ENCODE peak calls at places on chromosomes 5 and 9, in six cellular contexts. M, C, Q, A, F and K are unnamed samples.

GRCh38 chr5:154176191-154176590 is 14.3 kb upstream of the GALNT10 start:
- DNase-seq in M (no peak), C (no peak), Q (no peak), A (no peak), F (no peak), K (no peak)

GRCh38 chr5:80238778-80239679 is 16.8 kb downstream of the SERINC5 start:
- DNase-seq in M (peak), C (no peak), Q (no peak), A (no peak), F (no peak), K (no peak)

GRCh38 chr9:14089051-14089798 is 224.7 kb downstream of the NFIB start:
- DNase-seq in M (no peak), C (no peak), Q (peak), A (no peak), F (no peak), K (no peak)

GRCh38 chr9:119556129-119556875 is 187.1 kb upstream of the BRINP1 start:
- DNase-seq in M (peak), C (peak), Q (peak), A (peak), F (no peak), K (peak)

GRCh38 chr5:67160985-67161384 is 35.6 kb downstream of the CD180 start:
- DNase-seq in M (no peak), C (no peak), Q (peak), A (no peak), F (no peak), K (no peak)

GRCh38 chr9:121026260-121026691 is 23.8 kb downstream of the C5 start:
- DNase-seq in M (no peak), C (no peak), Q (no peak), A (peak), F (no peak), K (no peak)

GRCh38 chr5:160643588-160643987 is 208.4 kb downstream of the ATP10B start:
- DNase-seq in M (no peak), C (no peak), Q (no peak), A (no peak), F (no peak), K (peak)

GRCh38 chr5:105639068-105639467 is 2031.7 kb downstream of the EFNA5 start:
- DNase-seq in M (no peak), C (no peak), Q (peak), A (peak), F (no peak), K (no peak)

GRCh38 chr5:38994329-38994927 is 79.8 kb downstream of the RICTOR start:
- DNase-seq in M (no peak), C (no peak), Q (peak), A (peak), F (peak), K (peak)

GRCh38 chr9:19940808-19941207 is 152.0 kb upstream of the SLC24A2 start:
- DNase-seq in M (no peak), C (no peak), Q (no peak), A (no peak), F (no peak), K (no peak)

GRCh38 chr9:36450110-36450732 is 50.2 kb upstream of the RNF38 start:
- DNase-seq in M (no peak), C (no peak), Q (peak), A (peak), F (peak), K (peak)

GRCh38 chr9:114367823-114368609 is 19.8 kb downstream of the AKNA start:
- DNase-seq in M (no peak), C (no peak), Q (no peak), A (no peak), F (no peak), K (no peak)

GRCh38 chr5:157286761-157287211 is 20.9 kb downstream of the CYFIP2 start:
- DNase-seq in M (no peak), C (no peak), Q (no peak), A (no peak), F (no peak), K (no peak)

GRCh38 chr5:143162810-143163209 is 240.7 kb downstream of the NR3C1 start:
- DNase-seq in M (no peak), C (no peak), Q (no peak), A (no peak), F (no peak), K (no peak)
- TF ChIP-seq POLR2AphosphoS5 in M (no peak), C (no peak), Q (no peak), A (no peak), F (no peak), K (no peak)

GRCh38 chr5:95930141-95930540 is 31.5 kb downstream of the ELL2 start:
- DNase-seq in M (no peak), C (no peak), Q (no peak), A (no peak), F (no peak), K (no peak)

GRCh38 chr5:95927927-95928723 is 33.5 kb downstream of the ELL2 start:
- DNase-seq in M (no peak), C (no peak), Q (no peak), A (no peak), F (no peak), K (no peak)

GRCh38 chr5:95931118-95931833 is 30.4 kb downstream of the ELL2 start:
- DNase-seq in M (no peak), C (no peak), Q (no peak), A (no peak), F (no peak), K (no peak)

GRCh38 chr5:95930541-95930940 is 31.1 kb downstream of the ELL2 start:
- DNase-seq in M (no peak), C (no peak), Q (no peak), A (no peak), F (no peak), K (no peak)

DNA sequence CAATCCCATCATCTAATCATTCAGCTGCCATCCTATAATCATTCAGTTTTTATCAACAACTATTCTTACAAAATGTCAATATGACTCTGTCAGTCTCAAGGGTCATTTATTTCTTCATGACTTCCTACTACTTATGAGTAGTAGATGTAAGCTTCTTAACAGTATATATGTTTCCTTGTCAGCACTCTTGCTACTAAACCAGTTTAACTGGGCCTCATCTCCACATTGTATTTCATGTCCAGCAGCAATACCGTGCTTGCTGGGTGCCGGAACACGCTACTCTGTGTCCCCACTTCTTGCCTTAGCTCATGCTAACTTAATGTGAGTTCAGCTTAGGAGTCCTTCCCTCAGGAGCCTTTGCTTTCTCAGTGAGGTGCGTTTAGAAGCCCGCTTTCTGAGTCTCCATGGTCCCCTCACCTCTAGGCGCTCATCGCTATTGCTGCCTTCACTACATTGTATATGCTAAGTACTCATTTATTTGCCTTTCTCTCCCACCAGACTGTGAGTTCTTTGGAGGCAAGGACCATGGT is 32.9 kb downstream of the ELL2 start:
- DNase-seq in M (no peak), C (no peak), Q (no peak), A (no peak), F (no peak), K (no peak)
- TF ChIP-seq POLR2AphosphoS5 in M (no peak), C (no peak), Q (no peak), A (no peak), F (no peak), K (no peak)

GRCh38 chr9:91716239-91716638 is 233.8 kb downstream of the ROR2 start:
- DNase-seq in M (no peak), C (no peak), Q (no peak), A (no peak), F (no peak), K (no peak)

GRCh38 chr9:91714874-91715615 is 235.0 kb downstream of the ROR2 start:
- DNase-seq in M (no peak), C (no peak), Q (no peak), A (no peak), F (no peak), K (no peak)

GRCh38 chr9:91711755-91712591 is 238.1 kb downstream of the ROR2 start:
- DNase-seq in M (no peak), C (peak), Q (no peak), A (no peak), F (no peak), K (peak)

GRCh38 chr9:91712811-91713210 is 237.2 kb downstream of the ROR2 start:
- DNase-seq in M (no peak), C (no peak), Q (no peak), A (no peak), F (no peak), K (no peak)

DNA sequence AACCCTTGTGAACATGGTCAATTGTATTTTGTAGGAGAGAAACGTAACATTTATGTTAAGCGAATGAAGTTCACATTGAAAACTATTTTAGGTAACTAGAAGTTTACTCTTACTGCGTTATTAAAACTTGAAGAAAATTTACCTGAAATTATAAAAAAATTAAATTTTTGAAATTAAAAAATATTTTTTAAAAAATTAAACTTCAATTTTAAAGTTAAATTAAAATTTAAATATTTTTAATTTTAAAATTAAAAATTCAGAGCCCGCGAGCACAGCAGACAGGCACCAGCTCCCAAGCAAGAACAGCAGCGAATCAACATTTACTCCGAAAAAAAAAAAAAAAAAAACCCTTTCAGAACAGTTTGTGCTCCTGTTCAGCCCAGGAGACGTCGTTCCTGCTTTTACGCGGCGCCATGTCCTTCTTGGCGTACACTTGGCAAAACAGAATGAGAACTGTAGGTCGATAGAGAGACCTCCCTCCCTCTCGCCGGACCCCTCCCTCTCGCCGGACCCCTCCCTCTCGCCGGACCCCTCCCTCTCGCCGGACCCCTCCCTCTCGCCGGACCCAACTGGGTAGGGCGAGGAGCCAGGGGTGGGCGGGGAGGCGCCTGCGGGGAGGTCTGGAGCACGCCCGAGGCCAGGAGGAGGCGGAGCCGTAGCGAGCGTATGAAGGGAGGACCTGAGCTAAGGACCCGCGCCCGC is 235.9 kb downstream of the ROR2 start:
- DNase-seq in M (peak), C (no peak), Q (peak), A (no peak), F (peak), K (no peak)
- TF ChIP-seq POLR2AphosphoS5 in M (peak), C (no peak), Q (peak), A (no peak), F (peak), K (no peak)

GRCh38 chr9:135648494-135649410 is 9.4 kb upstream of the GLT6D1 start:
- DNase-seq in M (no peak), C (no peak), Q (no peak), A (no peak), F (no peak), K (no peak)

GRCh38 chr9:135641047-135641446 is 1.7 kb upstream of the GLT6D1 start:
- DNase-seq in M (no peak), C (no peak), Q (no peak), A (no peak), F (no peak), K (no peak)

GRCh38 chr9:135647897-135648296 is 8.6 kb upstream of the GLT6D1 start:
- DNase-seq in M (no peak), C (no peak), Q (peak), A (no peak), F (no peak), K (no peak)

GRCh38 chr9:135641745-135642144 is 2.4 kb upstream of the GLT6D1 start:
- DNase-seq in M (no peak), C (no peak), Q (no peak), A (no peak), F (no peak), K (no peak)

DNA sequence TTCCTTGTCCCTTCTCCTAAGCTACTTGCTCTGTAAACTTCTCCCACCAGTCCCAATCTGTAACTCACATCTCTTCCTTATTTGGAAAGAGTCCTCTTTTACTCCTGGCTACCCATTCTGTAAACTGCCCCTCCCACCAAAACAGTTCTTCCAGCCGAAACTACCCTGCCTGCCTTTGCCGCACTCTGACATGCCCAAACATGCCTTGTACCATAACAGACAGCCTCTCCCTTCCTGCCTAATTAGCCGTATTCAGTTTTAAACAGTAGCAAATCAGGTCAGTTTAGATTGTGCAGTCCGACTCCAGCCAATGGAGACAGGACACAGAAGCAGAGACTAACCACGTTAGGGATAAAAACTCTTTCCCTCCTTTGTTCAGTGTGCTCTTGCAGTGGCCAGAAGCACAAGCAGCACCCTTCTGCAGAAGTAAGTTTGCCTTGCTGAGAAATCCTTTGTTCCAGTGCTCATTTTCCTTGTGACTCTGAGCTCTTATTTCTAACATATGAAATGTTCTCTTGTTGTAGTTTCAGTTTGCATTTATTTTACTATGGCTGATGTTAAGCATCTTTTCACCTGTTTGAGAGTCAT is 5.4 kb upstream of the GLT6D1 start:
- DNase-seq in M (no peak), C (no peak), Q (no peak), A (no peak), F (no peak), K (no peak)
- TF ChIP-seq POLR2AphosphoS5 in M (no peak), C (no peak), Q (no peak), A (no peak), F (no peak), K (no peak)